ENCODE peak calls at places on chromosomes 13 and 19, in five cellular contexts. F, N, D, Q and R are unnamed samples.

GRCh38 chr13:60352644-60353043 is 44.4 kb upstream of the TDRD3 start:
- DNase-seq in Q (no peak), F (no peak), D (no peak), N (no peak), R (no peak)

GRCh38 chr13:21061077-21061945 is at the start of gene LATS2:
- DNase-seq in F (peak; percentile 94), D (peak; percentile 95), Q (peak; percentile 93), N (peak; percentile 87), R (peak; percentile 98)

GRCh38 chr13:52845334-52845761 is 3.1 kb downstream of the PCDH8 start:
- DNase-seq in N (no peak), Q (no peak), F (no peak), D (no peak), R (no peak)

GRCh38 chr13:77492982-77493381 is 42.5 kb upstream of the SCEL start:
- DNase-seq in Q (no peak), F (no peak), N (peak; percentile 28), D (no peak), R (no peak)

GRCh38 chr19:38839816-38840582 is 8.4 kb upstream of the ECH1 start:
- DNase-seq in D (no peak), N (no peak), F (no peak), Q (no peak), R (no peak)

GRCh38 chr13:28545583-28546333 is 50.8 kb upstream of the FLT1 start:
- DNase-seq in N (no peak), D (no peak), Q (no peak), F (no peak), R (no peak)

GRCh38 chr19:4870025-4870700 is 2.7 kb upstream of the PLIN3 start:
- DNase-seq in Q (no peak), F (no peak), D (no peak), N (peak; percentile 88), R (peak; percentile 86)

GRCh38 chr13:87792878-87793277 is 121.7 kb downstream of the SLITRK5 start:
- DNase-seq in D (no peak), N (no peak), F (no peak), Q (no peak), R (no peak)

GRCh38 chr13:113047587-113047986 is 58.0 kb upstream of the F7 start:
- DNase-seq in Q (no peak), F (no peak), N (no peak), D (no peak), R (no peak)

GRCh38 chr13:73060251-73061160 is 1.7 kb downstream of the KLF5 start:
- DNase-seq in N (peak; percentile 82), F (no peak), D (peak; percentile 35), Q (peak; percentile 22), R (no peak)

GRCh38 chr19:55044286-55044685 is 6.2 kb upstream of the GP6 start:
- DNase-seq in N (no peak), D (no peak), Q (no peak), F (no peak), R (no peak)

GRCh38 chr13:75458696-75459422 is 23.1 kb downstream of the TBC1D4 start:
- DNase-seq in N (no peak), D (peak; percentile 85), Q (peak; percentile 84), F (no peak), R (no peak)

GRCh38 chr19:10295305-10295846 is 5.6 kb downstream of the ICAM5 start:
- DNase-seq in Q (no peak), N (no peak), D (no peak), F (no peak), R (no peak)

GRCh38 chr19:10293637-10294367 is 4.0 kb downstream of the ICAM5 start:
- DNase-seq in Q (no peak), F (no peak), N (no peak), D (no peak), R (no peak)

GRCh38 chr19:10292789-10293636 is 3.3 kb downstream of the ICAM5 start:
- DNase-seq in Q (no peak), N (no peak), F (no peak), D (no peak), R (peak; percentile 84)

GRCh38 chr19:10295847-10296591 is 6.3 kb downstream of the ICAM5 start:
- DNase-seq in N (no peak), D (no peak), Q (no peak), F (no peak), R (peak; percentile 81)

DNA sequence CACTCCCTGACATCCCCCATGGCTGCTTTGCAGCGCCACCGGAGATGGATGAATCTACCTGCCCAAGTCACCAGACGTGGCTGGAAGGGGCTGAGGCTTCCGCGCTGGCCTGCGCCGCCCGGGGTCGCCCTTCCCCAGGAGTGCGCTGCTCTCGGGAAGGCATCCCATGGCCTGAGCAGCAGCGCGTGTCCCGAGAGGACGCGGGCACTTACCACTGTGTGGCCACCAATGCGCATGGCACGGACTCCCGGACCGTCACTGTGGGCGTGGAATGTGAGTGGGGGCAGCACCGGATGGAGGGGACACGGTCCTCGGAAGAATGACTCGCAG is 4.6 kb downstream of the ICAM5 start:
- DNase-seq in N (no peak), F (no peak), D (no peak), Q (no peak), R (peak; percentile 83)
- TF ChIP-seq CTCF in N (no peak), F (no peak), D (no peak), Q (no peak), R (no peak)

DNA sequence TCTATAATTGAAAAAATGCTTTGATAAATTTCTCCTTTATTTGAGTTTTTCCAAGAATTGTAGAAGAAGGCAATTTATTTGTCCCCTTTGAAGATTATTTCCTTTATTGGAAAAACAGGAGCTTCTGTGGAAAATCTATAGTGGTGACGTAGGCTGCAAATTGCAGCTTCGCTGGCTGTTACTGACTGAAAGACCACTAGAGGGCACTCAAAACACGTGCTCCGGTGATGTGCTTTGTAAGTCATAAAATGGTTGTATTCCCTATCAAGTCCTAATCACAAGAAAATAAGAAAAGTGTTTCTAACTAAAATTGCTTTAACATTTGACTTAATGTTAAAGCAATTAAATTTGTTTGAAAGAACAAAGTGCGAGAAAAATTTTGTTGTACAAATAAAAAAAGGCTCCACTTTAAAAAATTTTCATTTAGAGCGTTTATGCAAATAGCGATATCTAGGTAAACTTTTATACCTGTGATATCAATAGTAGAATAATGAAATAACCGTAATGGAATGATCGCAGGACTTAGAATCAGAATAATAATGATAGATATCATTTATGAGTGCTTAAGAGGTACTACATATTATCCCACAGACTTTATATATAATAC is 638.2 kb upstream of the SPRY2 start:
- DNase-seq in Q (no peak), N (peak; percentile 38), D (no peak), F (no peak), R (no peak)
- TF ChIP-seq CTCF in Q (peak; percentile 67), N (peak; percentile 97), D (no peak), F (peak; percentile 67), R (peak; percentile 92)

DNA sequence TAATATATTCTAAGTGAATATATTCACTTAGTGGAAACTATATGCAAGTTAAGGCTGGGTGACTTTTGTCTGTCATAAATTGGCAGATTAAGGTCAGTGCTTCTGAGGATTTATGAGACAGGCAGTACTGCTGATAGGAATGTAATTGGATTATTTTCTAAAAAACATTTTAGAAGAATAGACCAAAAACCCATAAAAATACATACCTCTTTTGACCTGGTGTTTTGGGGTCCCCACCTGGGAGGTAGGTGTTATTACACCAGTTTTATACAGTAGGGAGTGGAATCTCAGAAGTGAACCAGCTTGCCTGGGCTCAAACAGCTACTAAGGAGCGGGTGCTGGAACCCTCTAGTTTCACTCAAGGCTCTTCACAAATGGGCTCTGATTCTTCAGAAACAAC is 25.3 kb downstream of the COG3 start:
- DNase-seq in N (no peak), F (no peak), D (no peak), Q (no peak), R (no peak)
- TF ChIP-seq CTCF in N (no peak), F (peak; percentile 20), D (no peak), Q (peak; percentile 18), R (peak; percentile 27)

GRCh38 chr13:94713556-94714182 is 1.3 kb upstream of the SOX21 start:
- DNase-seq in N (no peak), F (no peak), D (no peak), Q (no peak), R (no peak)

GRCh38 chr13:94712812-94713555 is 639 bp upstream of the SOX21 start:
- DNase-seq in N (peak; percentile 60), Q (no peak), F (no peak), D (no peak), R (no peak)

GRCh38 chr13:94712287-94712811 is at the start of gene SOX21:
- DNase-seq in Q (no peak), D (no peak), F (no peak), N (no peak), R (peak; percentile 53)

GRCh38 chr13:94711561-94712286 is 621 bp downstream of the SOX21 start:
- DNase-seq in D (no peak), Q (no peak), F (no peak), N (peak; percentile 29), R (peak; percentile 84)

DNA sequence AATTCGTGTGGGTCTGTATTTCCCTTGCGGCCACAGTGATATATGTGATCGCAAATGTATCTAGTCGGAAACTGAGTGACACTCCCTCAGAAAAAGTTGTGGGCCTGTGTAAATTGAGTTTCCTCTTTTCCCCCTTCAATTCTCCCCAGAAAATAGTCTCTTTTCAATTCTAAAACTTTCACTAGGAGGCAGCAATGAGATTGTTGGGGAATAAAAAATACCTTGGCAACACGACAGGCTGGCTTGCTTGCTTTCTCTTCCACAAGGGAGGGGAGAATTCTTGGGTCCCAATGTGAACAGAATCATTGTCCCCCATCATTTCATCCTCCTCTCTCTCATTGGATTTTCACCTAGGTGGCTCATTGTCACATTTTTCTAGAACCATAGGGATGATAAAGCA is 3.7 kb upstream of the SOX21 start:
- DNase-seq in Q (no peak), N (no peak), D (no peak), F (no peak), R (no peak)
- TF ChIP-seq CTCF in Q (no peak), N (peak; percentile 22), D (no peak), F (no peak), R (no peak)

DNA sequence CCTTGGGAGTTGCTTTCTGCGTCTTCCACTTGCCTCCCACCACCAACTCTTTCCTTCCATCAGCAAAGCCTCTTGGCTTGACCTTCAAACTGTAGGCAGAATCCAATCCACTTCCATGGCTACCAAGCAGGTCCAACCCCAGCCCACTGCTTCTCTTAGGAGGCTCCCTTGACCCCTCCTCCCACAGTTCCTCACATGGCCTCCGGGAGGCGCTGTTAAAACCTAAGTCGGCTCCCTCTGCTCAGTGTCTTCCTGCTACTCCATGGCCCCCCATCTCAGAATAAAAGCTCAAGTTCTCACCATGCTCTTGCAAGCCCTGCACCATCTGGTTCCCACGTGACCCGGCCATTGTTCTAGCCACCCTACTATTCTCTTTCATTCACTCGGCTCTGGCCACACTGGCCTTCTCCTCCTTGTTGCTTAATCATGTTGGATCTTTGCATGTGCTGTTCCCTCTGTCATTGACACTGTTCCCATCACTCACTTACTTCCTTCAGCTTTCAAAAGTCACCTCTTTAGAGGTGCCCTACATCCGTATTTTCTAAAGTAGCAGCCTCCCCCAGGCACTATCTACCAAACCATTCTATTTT is 7.5 kb downstream of the IZUMO2 start:
- DNase-seq in Q (no peak), F (no peak), D (no peak), N (no peak), R (no peak)
- TF ChIP-seq CTCF in Q (no peak), F (peak; percentile 21), D (no peak), N (no peak), R (no peak)

GRCh38 chr13:57552441-57552840 is 79.1 kb upstream of the PCDH17 start:
- DNase-seq in Q (no peak), N (no peak), F (no peak), D (peak; percentile 20), R (no peak)

GRCh38 chr13:57553932-57554331 is 77.6 kb upstream of the PCDH17 start:
- DNase-seq in N (no peak), F (no peak), D (no peak), Q (no peak), R (no peak)

GRCh38 chr13:57557979-57558529 is 73.5 kb upstream of the PCDH17 start:
- DNase-seq in Q (no peak), D (no peak), F (no peak), N (no peak), R (no peak)
- TF ChIP-seq CTCF in Q (no peak), D (no peak), F (peak; percentile 68), N (peak; percentile 12), R (peak; percentile 46)